ENCODE peak calls at places on chromosomes 4 and X, in seven cellular contexts. V, Q, A, U, J, K and I are unnamed samples.

GRCh38 chr4:128572778-128573241 is 236.7 kb upstream of the JADE1 start:
- DNase-seq in V (no peak), Q (peak; percentile 80), A (peak; percentile 38), U (no peak), J (no peak), K (no peak), I (no peak)

GRCh38 chrX:134894373-134894895 is 96.4 kb upstream of the SMIM10 start:
- DNase-seq in V (no peak), Q (no peak), A (no peak), U (no peak), J (no peak), K (no peak), I (no peak)

GRCh38 chrX:154411981-154412340 is 622 bp downstream of the TAFAZZIN start:
- DNase-seq in V (no peak), Q (peak; percentile 61), A (peak; percentile 58), U (peak; percentile 87), J (peak; percentile 69), K (no peak), I (peak; percentile 46)

GRCh38 chrX:150941580-150941979 is 41.6 kb upstream of the HMGB3 start:
- DNase-seq in V (no peak), Q (no peak), A (no peak), U (no peak), J (no peak), K (no peak), I (no peak)

GRCh38 chrX:47749185-47749967 is 87.3 kb upstream of the ZNF81 start:
- DNase-seq in V (no peak), Q (no peak), A (no peak), U (no peak), J (no peak), K (no peak), I (no peak)

GRCh38 chrX:104112326-104112951 is at the start of gene ZCCHC18:
- DNase-seq in V (peak; percentile 2), Q (peak; percentile 82), A (peak; percentile 32), U (peak; percentile 89), J (peak; percentile 43), K (peak; percentile 75), I (peak; percentile 20)

GRCh38 chr4:76954489-76954888 is 4.9 kb downstream of the SEPTIN11 start:
- DNase-seq in V (no peak), Q (peak; percentile 59), A (no peak), U (no peak), J (no peak), K (no peak), I (no peak)

GRCh38 chrX:46327229-46328081 is 217.8 kb downstream of the ZNF674 start:
- DNase-seq in V (peak; percentile 76), Q (peak; percentile 68), A (peak; percentile 91), U (peak; percentile 95), J (peak; percentile 69), K (peak; percentile 51), I (peak; percentile 88)

GRCh38 chr4:145535202-145535601 is 53.5 kb downstream of the SMAD1 start:
- DNase-seq in V (peak; percentile 56), Q (no peak), A (no peak), U (no peak), J (no peak), K (no peak), I (peak; percentile 66)

GRCh38 chr4:62399242-62399641 is 1199.1 kb downstream of the ADGRL3 start:
- DNase-seq in V (no peak), Q (no peak), A (peak; percentile 22), U (no peak), J (no peak), K (no peak), I (no peak)
- H3K4me3 ChIP-seq in V (no peak overlapping the region), Q (no peak overlapping the region), A (no peak overlapping the region), U (no peak overlapping the region), J (no peak overlapping the region), K (no peak overlapping the region), I (no peak overlapping the region)

GRCh38 chrX:11683057-11683456 is 17.3 kb upstream of the ARHGAP6 start:
- DNase-seq in V (no peak), Q (no peak), A (no peak), U (no peak), J (no peak), K (no peak), I (no peak)

GRCh38 chrX:11672213-11672612 is 6.5 kb upstream of the ARHGAP6 start:
- DNase-seq in V (no peak), Q (no peak), A (no peak), U (no peak), J (no peak), K (no peak), I (no peak)

DNA sequence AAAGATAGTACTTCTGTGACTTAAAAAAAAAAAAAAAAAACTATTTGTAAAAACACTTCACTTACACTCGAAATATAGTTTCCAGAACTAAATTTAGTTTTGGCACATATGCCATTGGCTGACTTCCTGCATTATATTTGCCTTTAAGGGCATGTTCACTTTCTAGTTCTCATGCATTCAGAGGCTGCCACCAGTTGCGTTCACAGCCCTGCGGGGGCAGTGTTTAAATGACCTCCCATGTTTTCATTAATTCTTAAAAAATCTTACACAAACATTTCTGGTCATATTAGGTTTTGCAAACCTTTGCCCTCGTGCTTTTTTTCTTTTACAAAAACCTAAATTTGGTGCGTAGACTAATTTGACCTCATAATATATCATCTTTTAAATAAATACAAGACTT is 12.5 kb upstream of the ARHGAP6 start:
- DNase-seq in V (no peak), Q (no peak), A (peak; percentile 21), U (no peak), J (no peak), K (no peak), I (no peak)
- TF ChIP-seq CTCF in V (peak; percentile 6), Q (peak; percentile 12), A (peak; percentile 67), U (peak; percentile 69), J (no peak), K (no peak), I (peak; percentile 20)

GRCh38 chrX:9534686-9535085 is 69.8 kb downstream of the TBL1X start:
- DNase-seq in V (no peak), Q (no peak), A (no peak), U (no peak), J (no peak), K (no peak), I (no peak)

GRCh38 chrX:9533611-9534010 is 68.8 kb downstream of the TBL1X start:
- DNase-seq in V (no peak), Q (no peak), A (no peak), U (no peak), J (no peak), K (no peak), I (no peak)

GRCh38 chrX:9537781-9538180 is 72.9 kb downstream of the TBL1X start:
- DNase-seq in V (no peak), Q (no peak), A (no peak), U (no peak), J (no peak), K (no peak), I (no peak)

GRCh38 chrX:9532349-9532748 is 67.5 kb downstream of the TBL1X start:
- DNase-seq in V (no peak), Q (no peak), A (no peak), U (no peak), J (no peak), K (no peak), I (no peak)

DNA sequence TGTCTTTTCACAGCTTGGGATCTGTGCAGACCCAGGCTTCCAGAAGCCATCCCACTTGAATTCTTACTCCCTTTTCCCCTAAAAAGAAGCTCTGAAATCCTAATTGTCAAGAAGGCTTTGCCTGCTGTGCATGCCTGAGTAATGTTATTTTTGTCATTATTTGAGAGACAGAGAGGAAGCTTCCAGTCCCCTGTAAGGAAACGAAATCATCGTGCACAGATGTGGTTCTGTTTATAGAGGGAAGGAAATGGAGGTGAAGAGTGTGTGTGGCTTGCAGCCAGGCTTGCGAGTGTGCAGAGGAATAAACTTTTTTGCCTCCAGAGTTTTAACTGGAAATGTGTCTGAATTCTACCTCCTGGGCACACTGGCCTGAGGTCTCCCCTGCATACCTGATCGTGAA is 70.2 kb downstream of the TBL1X start:
- DNase-seq in V (no peak), Q (peak; percentile 69), A (no peak), U (no peak), J (no peak), K (no peak), I (no peak)
- H3K4me3 ChIP-seq in V (no peak overlapping the region), Q (peak overlapping the region; percentile 26), A (no peak overlapping the region), U (no peak overlapping the region), J (no peak overlapping the region), K (no peak overlapping the region), I (no peak overlapping the region)

GRCh38 chrX:68503830-68504229 is 5.0 kb downstream of the YIPF6 start:
- DNase-seq in V (peak; percentile 48), Q (no peak), A (peak; percentile 37), U (no peak), J (no peak), K (no peak), I (peak; percentile 44)

GRCh38 chrX:68492583-68492982 is 6.3 kb upstream of the YIPF6 start:
- DNase-seq in V (no peak), Q (no peak), A (no peak), U (no peak), J (no peak), K (no peak), I (no peak)

GRCh38 chrX:68498508-68499379 is at the start of gene YIPF6:
- DNase-seq in V (peak; percentile 38), Q (peak; percentile 71), A (peak; percentile 79), U (peak; percentile 87), J (peak; percentile 56), K (peak; percentile 92), I (peak; percentile 66)

GRCh38 chrX:68500105-68500504 is 1.3 kb downstream of the YIPF6 start:
- DNase-seq in V (no peak), Q (no peak), A (no peak), U (no peak), J (no peak), K (no peak), I (no peak)

GRCh38 chrX:68498044-68498507 is 775 bp upstream of the YIPF6 start:
- DNase-seq in V (peak; percentile 52), Q (no peak), A (peak; percentile 7), U (no peak), J (peak; percentile 25), K (no peak), I (peak; percentile 54)
- TF ChIP-seq CTCF in V (no peak), Q (no peak), A (peak; percentile 30), U (peak; percentile 42), J (no peak), K (no peak), I (peak; percentile 3)

DNA sequence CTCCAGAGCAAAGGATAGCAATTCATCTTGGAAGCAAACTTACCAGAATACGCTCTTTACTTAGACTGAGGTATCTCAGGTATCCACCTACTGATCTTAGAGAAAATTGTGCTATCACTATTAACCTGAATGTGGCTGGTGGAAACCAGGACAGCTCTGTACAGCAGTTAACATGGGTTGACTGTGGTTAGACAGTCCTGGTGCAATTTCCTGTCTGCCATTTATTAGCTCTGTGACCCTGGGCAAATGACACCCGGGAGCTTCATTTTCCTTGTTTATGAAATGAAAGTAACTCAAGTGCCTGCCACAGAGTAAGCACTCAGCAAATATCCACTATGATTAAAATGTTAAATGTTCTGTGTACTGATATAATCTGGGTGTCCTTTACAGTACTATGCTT is 60.0 kb downstream of the SMC1A start:
- DNase-seq in V (no peak), Q (no peak), A (no peak), U (no peak), J (no peak), K (no peak), I (no peak)
- H3K4me3 ChIP-seq in V (no peak overlapping the region), Q (no peak overlapping the region), A (no peak overlapping the region), U (no peak overlapping the region), J (no peak overlapping the region), K (no peak overlapping the region), I (no peak overlapping the region)